ENCODE peak calls at places on chromosome 21, in nine cellular contexts. R, N, Z, D, V, K, Q, F and L are unnamed samples. For H3K9me3, the result is how much of the 10 kb centered on the place peaks cover.

GRCh38 chr21:39142972-39143371 is 40.3 kb downstream of the PSMG1 start:
- DNase-seq in R (no peak), N (no peak), Z (no peak), D (no peak), V (no peak), K (no peak), Q (no peak), F (no peak), L (no peak)

GRCh38 chr21:15301736-15302135 is 236.9 kb upstream of the NRIP1 start:
- DNase-seq in R (peak), N (no peak), Z (no peak), D (no peak), V (no peak), K (no peak), Q (no peak), F (no peak), L (no peak)

GRCh38 chr21:35520302-35520701 is 471.2 kb upstream of the RUNX1 start:
- DNase-seq in R (no peak), N (no peak), Z (no peak), D (no peak), V (no peak), K (no peak), Q (no peak), F (no peak), L (no peak)

GRCh38 chr21:22890656-22891055 is 1892.4 kb downstream of the NCAM2 start:
- DNase-seq in R (no peak), N (no peak), Z (no peak), D (no peak), V (no peak), K (no peak), Q (no peak), F (no peak), L (no peak)

GRCh38 chr21:16908087-16908486 is 604.8 kb upstream of the CXADR start:
- DNase-seq in R (peak), N (no peak), Z (no peak), D (no peak), V (no peak), K (no peak), Q (no peak), F (no peak), L (no peak)

GRCh38 chr21:39527664-39528381 is 76.1 kb downstream of the SH3BGR start:
- DNase-seq in R (no peak), N (peak), Z (no peak), D (no peak), V (no peak), K (no peak), Q (no peak), F (peak), L (no peak)

GRCh38 chr21:27339902-27340301 is 373.0 kb upstream of the ADAMTS5 start:
- DNase-seq in R (no peak), N (no peak), Z (no peak), D (no peak), V (no peak), K (no peak), Q (no peak), F (no peak), L (no peak)

GRCh38 chr21:37874481-37874880 is 41.8 kb downstream of the KCNJ6 start:
- DNase-seq in R (no peak), N (no peak), Z (no peak), D (no peak), V (no peak), K (no peak), Q (no peak), F (no peak), L (no peak)

GRCh38 chr21:38688068-38688467 is 117.7 kb upstream of the ETS2 start:
- DNase-seq in R (no peak), N (no peak), Z (no peak), D (no peak), V (no peak), K (no peak), Q (no peak), F (no peak), L (no peak)

GRCh38 chr21:15221799-15222386 is 157.1 kb upstream of the NRIP1 start:
- DNase-seq in R (peak), N (no peak), Z (no peak), D (peak), V (no peak), K (peak), Q (peak), F (peak), L (peak)

GRCh38 chr21:14259669-14260458 is 43.9 kb downstream of the RBM11 start:
- DNase-seq in R (peak), N (no peak), Z (no peak), D (no peak), V (no peak), K (no peak), Q (no peak), F (peak), L (no peak)

GRCh38 chr21:46208761-46209721 is 19.5 kb downstream of the LSS start:
- DNase-seq in R (no peak), N (no peak), Z (no peak), D (no peak), V (peak), K (no peak), Q (no peak), F (no peak), L (no peak)

GRCh38 chr21:33650929-33651505 is 8.7 kb downstream of the ITSN1 start:
- DNase-seq in R (no peak), N (no peak), Z (no peak), D (no peak), V (no peak), K (no peak), Q (no peak), F (no peak), L (no peak)

GRCh38 chr21:39345440-39345839 is 3.4 kb downstream of the HMGN1 start:
- DNase-seq in R (no peak), N (no peak), Z (no peak), D (no peak), V (no peak), K (no peak), Q (no peak), F (no peak), L (no peak)

GRCh38 chr21:17576080-17576835 is 36.4 kb downstream of the BTG3 start:
- DNase-seq in R (no peak), N (no peak), Z (no peak), D (no peak), V (no peak), K (no peak), Q (no peak), F (no peak), L (no peak)

GRCh38 chr21:30257773-30258172 is 25.0 kb downstream of the KRTAP24-1 start:
- DNase-seq in R (peak), N (no peak), Z (no peak), D (no peak), V (no peak), K (no peak), Q (no peak), F (peak), L (no peak)

GRCh38 chr21:15520811-15521643 is 208.8 kb upstream of the USP25 start:
- DNase-seq in R (peak), N (no peak), Z (no peak), D (no peak), V (no peak), K (no peak), Q (no peak), F (peak), L (no peak)

DNA sequence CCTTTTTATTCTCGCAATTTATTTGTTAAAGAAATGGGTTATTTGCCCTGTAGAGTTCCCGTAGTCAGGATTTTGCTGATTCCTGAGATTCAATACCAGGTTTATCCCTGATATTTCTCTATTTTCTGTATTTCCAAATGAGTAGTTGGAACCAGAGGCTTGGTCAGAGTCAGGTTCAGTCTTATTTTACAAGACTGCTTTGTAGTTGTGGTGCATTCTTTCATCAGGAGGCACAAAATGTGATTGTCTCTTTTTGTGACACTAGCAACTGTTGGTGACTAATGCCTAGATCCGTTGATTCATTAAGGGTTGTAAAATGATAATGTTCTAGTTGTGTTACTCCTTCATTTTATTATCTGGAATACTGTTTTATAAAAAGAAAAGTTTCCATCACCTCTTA is 95.5 kb upstream of the TPTE start:
- DNase-seq in R (no peak), N (no peak), Z (no peak), D (no peak), V (no peak), K (no peak), Q (no peak), F (no peak), L (no peak)
- H3K9me3 ChIP-seq in R (under half), N (under half), Z (under half), D (under half), V (under half), K (under half), Q (under half), F (half or more), L (under half)

GRCh38 chr21:42060166-42060565 is 11.0 kb upstream of the UMODL1 start:
- DNase-seq in R (no peak), N (no peak), Z (no peak), D (no peak), V (peak), K (no peak), Q (no peak), F (no peak), L (no peak)

GRCh38 chr21:42059141-42059540 is 12.0 kb upstream of the UMODL1 start:
- DNase-seq in R (no peak), N (no peak), Z (no peak), D (no peak), V (peak), K (no peak), Q (no peak), F (no peak), L (no peak)

GRCh38 chr21:42059721-42060120 is 11.4 kb upstream of the UMODL1 start:
- DNase-seq in R (no peak), N (no peak), Z (no peak), D (no peak), V (peak), K (no peak), Q (no peak), F (no peak), L (no peak)

GRCh38 chr21:42057861-42058437 is 13.2 kb upstream of the UMODL1 start:
- DNase-seq in R (no peak), N (no peak), Z (no peak), D (no peak), V (peak), K (no peak), Q (no peak), F (no peak), L (no peak)

GRCh38 chr21:42058631-42059111 is 12.4 kb upstream of the UMODL1 start:
- DNase-seq in R (no peak), N (no peak), Z (no peak), D (no peak), V (peak), K (no peak), Q (no peak), F (no peak), L (no peak)
- H3K27ac ChIP-seq in R (no peak), N (no peak), Z (no peak), D (peak), V (no peak), K (no peak), Q (no peak), F (no peak), L (no peak)

DNA sequence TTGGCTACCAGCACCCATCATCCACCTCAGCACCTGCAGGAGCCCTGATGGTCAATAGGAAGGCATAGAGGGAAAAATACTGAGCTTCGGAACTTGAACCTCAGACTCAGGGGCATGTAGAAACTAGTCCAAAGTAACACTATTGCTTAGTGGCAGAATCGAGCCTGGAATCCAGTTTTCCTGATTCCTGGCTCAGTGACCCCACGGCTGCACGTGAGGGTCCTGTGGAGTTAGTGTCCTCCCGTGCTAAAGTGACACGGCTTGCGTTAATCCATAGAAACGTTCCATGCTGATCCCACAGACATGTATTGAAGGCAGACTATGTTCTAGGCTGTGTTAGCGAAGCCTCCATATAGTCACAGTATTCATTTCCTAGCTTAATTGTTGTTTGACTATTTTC is 747.0 kb upstream of the TPTE start:
- DNase-seq in R (no peak), N (no peak), Z (no peak), D (no peak), V (no peak), K (no peak), Q (no peak), F (no peak), L (no peak)
- H3K9me3 ChIP-seq in R (half or more), N (under half), Z (under half), D (under half), V (under half), K (under half), Q (under half), F (half or more), L (under half)

GRCh38 chr21:25931791-25932190 is 197.0 kb downstream of the GABPA start:
- DNase-seq in R (no peak), N (no peak), Z (no peak), D (no peak), V (no peak), K (no peak), Q (no peak), F (no peak), L (no peak)
- H3K27ac ChIP-seq in R (no peak), N (no peak), Z (no peak), D (no peak), V (no peak), K (no peak), Q (peak), F (peak), L (peak)

GRCh38 chr21:44399955-44400790 is 46.8 kb downstream of the TRPM2 start:
- DNase-seq in R (no peak), N (no peak), Z (no peak), D (no peak), V (no peak), K (no peak), Q (no peak), F (no peak), L (no peak)
- H3K9me3 ChIP-seq in R (under half), N (under half), Z (under half), D (under half), V (under half), K (under half), Q (under half), F (under half), L (under half)

GRCh38 chr21:43311303-43311817 is 115.6 kb downstream of the SIK1 start:
- DNase-seq in R (no peak), N (peak), Z (no peak), D (no peak), V (no peak), K (no peak), Q (no peak), F (no peak), L (no peak)

GRCh38 chr21:43312751-43313169 is 114.2 kb downstream of the SIK1 start:
- DNase-seq in R (no peak), N (no peak), Z (no peak), D (no peak), V (no peak), K (no peak), Q (no peak), F (no peak), L (no peak)

GRCh38 chr21:43313939-43314405 is 113.0 kb downstream of the SIK1 start:
- DNase-seq in R (no peak), N (no peak), Z (no peak), D (no peak), V (no peak), K (no peak), Q (no peak), F (no peak), L (no peak)

GRCh38 chr21:43313221-43313938 is 113.6 kb downstream of the SIK1 start:
- DNase-seq in R (no peak), N (no peak), Z (no peak), D (no peak), V (no peak), K (no peak), Q (no peak), F (no peak), L (no peak)

DNA sequence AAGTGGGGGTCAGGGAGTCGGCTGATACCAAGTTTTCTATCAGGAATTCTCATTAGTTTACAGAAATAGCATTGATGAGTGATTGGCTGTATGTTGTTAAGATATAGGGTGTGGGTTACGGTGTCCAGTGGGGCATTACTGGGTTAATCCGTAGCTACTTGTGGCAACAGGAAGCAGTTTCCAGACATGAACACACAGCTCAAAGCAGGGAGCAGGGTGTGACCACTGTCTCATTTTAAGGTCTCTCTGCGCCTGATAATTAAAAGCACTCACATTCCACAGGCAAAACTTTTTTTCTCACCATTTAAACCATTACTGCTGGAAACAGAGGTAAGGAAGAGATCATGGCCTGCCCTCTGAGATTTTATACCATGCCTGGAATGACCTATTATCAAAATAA is 114.9 kb downstream of the SIK1 start:
- DNase-seq in R (no peak), N (no peak), Z (no peak), D (no peak), V (no peak), K (no peak), Q (no peak), F (no peak), L (no peak)
- H3K27ac ChIP-seq in R (no peak), N (no peak), Z (no peak), D (no peak), V (no peak), K (no peak), Q (no peak), F (no peak), L (no peak)